ENCODE peak calls at places on chromosomes 11 and 22, in seven cellular contexts. Y is prostate gland; A is HCT116; O is left ventricle myocardium inferior; G is heart right ventricle; J is naive thymus-derived CD4-positive, alpha-beta T cell; M is suprapubic skin. I is an unnamed sample.
A peak's percentile ranks its signal among the peaks of the same experiment; 100 is the strongest.

GRCh38 chr11:12469451-12469850 is 92.1 kb downstream of the PARVA start:
- DNase-seq in Y (no peak), A (no peak), O (no peak), G (no peak), J (no peak), M (no peak), I (no peak)

GRCh38 chr11:2789791-2790580 is 90.2 kb upstream of the KCNQ1OT1 start:
- DNase-seq in Y (no peak), A (no peak), O (peak; percentile 5), G (no peak), J (no peak), M (peak; percentile 54), I (peak; percentile 20)

GRCh38 chr11:17400048-17400775 is 11.8 kb upstream of the KCNJ11 start:
- DNase-seq in Y (no peak), A (no peak), O (no peak), G (no peak), J (no peak), M (no peak), I (no peak)

GRCh38 chr11:10930961-10931760 is 73.3 kb upstream of the ZBED5 start:
- DNase-seq in Y (peak; percentile 61), A (no peak), O (peak; percentile 74), G (peak; percentile 80), J (peak; percentile 30), M (peak; percentile 83), I (peak; percentile 88)

GRCh38 chr11:110497204-110497987 is 67.6 kb downstream of the FDX1 start:
- DNase-seq in Y (no peak), A (no peak), O (no peak), G (no peak), J (no peak), M (no peak), I (no peak)

GRCh38 chr22:24155597-24156145 is 25.6 kb upstream of the SUSD2 start:
- DNase-seq in Y (peak; percentile 65), A (no peak), O (peak; percentile 87), G (peak; percentile 86), J (no peak), M (peak; percentile 84), I (no peak)

GRCh38 chr11:103322861-103323260 is 213.6 kb downstream of the DYNC2H1 start:
- DNase-seq in Y (no peak), A (no peak), O (no peak), G (no peak), J (no peak), M (no peak), I (no peak)

GRCh38 chr22:23207786-23208325 is 27.5 kb downstream of the BCR start:
- DNase-seq in Y (no peak), A (no peak), O (no peak), G (no peak), J (no peak), M (no peak), I (no peak)

GRCh38 chr11:60870733-60871377 is 3.5 kb downstream of the ZP1 start:
- DNase-seq in Y (no peak), A (no peak), O (no peak), G (no peak), J (no peak), M (no peak), I (no peak)

GRCh38 chr11:90840071-90840470 is 617.2 kb upstream of the CHORDC1 start:
- DNase-seq in Y (no peak), A (no peak), O (no peak), G (no peak), J (no peak), M (no peak), I (peak; percentile 17)

GRCh38 chr11:44556735-44557409 is 8.6 kb upstream of the CD82 start:
- DNase-seq in Y (peak; percentile 58), A (peak; percentile 54), O (peak; percentile 62), G (peak; percentile 69), J (peak; percentile 64), M (no peak), I (no peak)

GRCh38 chr11:121665211-121665838 is 212.6 kb upstream of the SORL1-AS1 start:
- DNase-seq in Y (no peak), A (no peak), O (no peak), G (no peak), J (no peak), M (no peak), I (no peak)

GRCh38 chr11:61173456-61173855 is 12.2 kb upstream of the VPS37C start:
- DNase-seq in Y (no peak), A (no peak), O (no peak), G (no peak), J (no peak), M (no peak), I (peak; percentile 43)

GRCh38 chr11:123546515-123546914 is 107.9 kb downstream of the SCN3B start:
- DNase-seq in Y (no peak), A (no peak), O (no peak), G (no peak), J (no peak), M (no peak), I (no peak)

GRCh38 chr11:29200776-29201574 is 815.9 kb downstream of the KCNA4 start:
- DNase-seq in Y (no peak), A (no peak), O (no peak), G (no peak), J (no peak), M (no peak), I (no peak)

GRCh38 chr11:1196516-1197391 is 26.1 kb upstream of the MUC5B start:
- DNase-seq in Y (no peak), A (no peak), O (peak; percentile 11), G (peak; percentile 1), J (no peak), M (peak; percentile 48), I (peak; percentile 26)

GRCh38 chr11:128599729-128600128 is 12.4 kb upstream of the ETS1 start:
- DNase-seq in Y (no peak), A (no peak), O (no peak), G (no peak), J (no peak), M (no peak), I (no peak)

GRCh38 chr22:38267086-38267485 is 5.7 kb downstream of the TMEM184B start:
- DNase-seq in Y (no peak), A (no peak), O (peak; percentile 47), G (peak; percentile 87), J (peak; percentile 84), M (no peak), I (no peak)

GRCh38 chr11:61071208-61071681 is 31.0 kb upstream of the CD5 start:
- DNase-seq in Y (no peak), A (no peak), O (no peak), G (no peak), J (peak; percentile 75), M (no peak), I (no peak)

GRCh38 chr22:27331526-27332281 is 469.9 kb downstream of the MN1 start:
- DNase-seq in Y (no peak), A (no peak), O (peak; percentile 46), G (peak; percentile 26), J (no peak), M (no peak), I (no peak)

GRCh38 chr11:110989734-110990133 is 255.8 kb upstream of the POU2AF2 start:
- DNase-seq in Y (no peak), A (no peak), O (no peak), G (no peak), J (no peak), M (no peak), I (no peak)

GRCh38 chr11:46898396-46899095 is 19.8 kb downstream of the LRP4 start:
- DNase-seq in Y (peak; percentile 64), A (no peak), O (no peak), G (no peak), J (no peak), M (no peak), I (no peak)

GRCh38 chr11:44032304-44033085 is 15.3 kb upstream of the ACCSL start:
- DNase-seq in Y (no peak), A (no peak), O (peak; percentile 58), G (peak; percentile 71), J (no peak), M (no peak), I (no peak)

GRCh38 chr11:9851366-9851765 is 187.5 kb downstream of the SWAP70 start:
- DNase-seq in Y (no peak), A (no peak), O (no peak), G (no peak), J (no peak), M (no peak), I (no peak)

GRCh38 chr11:111870113-111870512 is 1.3 kb downstream of the ALG9 start:
- DNase-seq in Y (no peak), A (no peak), O (no peak), G (no peak), J (no peak), M (no peak), I (no peak)

GRCh38 chr11:6481012-6481923 is at the start of the genes ARFIP2 and TIMM10B:
- DNase-seq in Y (peak; percentile 99), A (peak; percentile 94), O (peak; percentile 99), G (peak; percentile 99), J (peak; percentile 95), M (peak; percentile 99), I (peak; percentile 98)

GRCh38 chr11:113141010-113141409 is 173.4 kb upstream of the TTC12 start:
- DNase-seq in Y (no peak), A (no peak), O (no peak), G (no peak), J (no peak), M (no peak), I (no peak)
- H3K4me1 ChIP-seq in Y (no peaks in the 10 kb centered on the region), A (no peaks in the 10 kb centered on the region), O (peaks cover 5% of the 10 kb centered on the region), G (peaks cover 8% of the 10 kb centered on the region), J (no peaks in the 10 kb centered on the region), M (no peaks in the 10 kb centered on the region), I (no peaks in the 10 kb centered on the region)

GRCh38 chr22:45518580-45518991 is 15.9 kb downstream of the FBLN1 start:
- DNase-seq in Y (no peak), A (no peak), O (no peak), G (no peak), J (no peak), M (no peak), I (no peak)

GRCh38 chr22:45521178-45521577 is 18.5 kb downstream of the FBLN1 start:
- DNase-seq in Y (no peak), A (peak; percentile 18), O (no peak), G (no peak), J (no peak), M (no peak), I (no peak)

GRCh38 chr22:45515678-45516077 is 13.0 kb downstream of the FBLN1 start:
- DNase-seq in Y (no peak), A (no peak), O (no peak), G (no peak), J (no peak), M (no peak), I (no peak)

GRCh38 chr22:45516163-45516562 is 13.5 kb downstream of the FBLN1 start:
- DNase-seq in Y (no peak), A (no peak), O (no peak), G (no peak), J (no peak), M (no peak), I (no peak)

GRCh38 chr22:45516923-45517675 is 14.4 kb downstream of the FBLN1 start:
- DNase-seq in Y (no peak), A (no peak), O (no peak), G (no peak), J (no peak), M (no peak), I (no peak)
- H3K36me3 ChIP-seq in Y (no peaks in the 10 kb centered on the region), A (no peaks in the 10 kb centered on the region), O (no peaks in the 10 kb centered on the region), G (no peaks in the 10 kb centered on the region), J (no peaks in the 10 kb centered on the region), M (no peaks in the 10 kb centered on the region), I (peaks cover 3% of the 10 kb centered on the region)

GRCh38 chr11:73312806-73313403 is 4.8 kb downstream of the ARHGEF17 start:
- DNase-seq in Y (no peak), A (no peak), O (no peak), G (no peak), J (no peak), M (no peak), I (no peak)
- H3K4me1 ChIP-seq in Y (peaks cover 6% of the 10 kb centered on the region), A (peaks cover 13% of the 10 kb centered on the region), O (peaks cover 98% of the 10 kb centered on the region), G (peaks cover 85% of the 10 kb centered on the region), J (no peaks in the 10 kb centered on the region), M (peaks cover 50% of the 10 kb centered on the region), I (peaks cover 51% of the 10 kb centered on the region)

GRCh38 chr22:31742115-31742514 is 7.8 kb downstream of the PRR14L start:
- DNase-seq in Y (no peak), A (no peak), O (no peak), G (no peak), J (no peak), M (no peak), I (no peak)
- H3K36me3 ChIP-seq in Y (no peaks in the 10 kb centered on the region), A (peaks cover 7% of the 10 kb centered on the region), O (peaks cover 13% of the 10 kb centered on the region), G (no peaks in the 10 kb centered on the region), J (peaks cover 31% of the 10 kb centered on the region), M (peaks cover 9% of the 10 kb centered on the region), I (no peaks in the 10 kb centered on the region)

I was measured in Caco-2.